ENCODE peak calls at places on chromosome 1, in five cellular contexts. C, Q, N, Y and G are unnamed samples.

GRCh38 chr1:214466759-214467585 is 84.4 kb downstream of the PTPN14 start:
- DNase-seq in C (no peak), Q (no peak), N (no peak), Y (peak), G (no peak)

GRCh38 chr1:165403835-165404482 is 41.0 kb downstream of the RXRG start:
- DNase-seq in Q (no peak), Y (no peak), C (no peak), N (no peak), G (peak)

GRCh38 chr1:12518956-12519707 is 98.9 kb downstream of the DHRS3 start:
- DNase-seq in Q (peak), C (peak), Y (peak), N (no peak), G (no peak)

GRCh38 chr1:243364866-243365265 is 109.0 kb downstream of the SDCCAG8 start:
- DNase-seq in Y (no peak), Q (no peak), C (no peak), N (no peak), G (no peak)

GRCh38 chr1:107874221-107874620 is 90.8 kb downstream of the VAV3 start:
- DNase-seq in C (no peak), Y (no peak), N (no peak), Q (no peak), G (no peak)

GRCh38 chr1:211944733-211945500 is 90.4 kb downstream of the INTS7 start:
- DNase-seq in Q (no peak), C (no peak), N (no peak), Y (peak), G (no peak)

GRCh38 chr1:38991638-38992449 is 768 bp downstream of the AKIRIN1 start:
- DNase-seq in Q (peak), N (peak), Y (peak), C (peak), G (no peak)

GRCh38 chr1:152497273-152497672 is 13.3 kb upstream of the LCE5A start:
- DNase-seq in C (no peak), Q (no peak), Y (no peak), N (no peak), G (no peak)

GRCh38 chr1:220694866-220695382 is 4.8 kb downstream of the C1orf115 start:
- DNase-seq in C (no peak), N (no peak), Y (no peak), Q (no peak), G (no peak)

GRCh38 chr1:67833595-67833926 is 294 bp upstream of the GNG12 start:
- DNase-seq in C (no peak), N (no peak), Q (peak), Y (peak), G (no peak)

GRCh38 chr1:67830928-67831596 is 2.2 kb downstream of the GNG12 start:
- DNase-seq in Q (no peak), C (no peak), Y (no peak), N (no peak), G (no peak)

GRCh38 chr1:67831850-67832513 is 1.3 kb downstream of the GNG12 start:
- DNase-seq in Q (peak), N (peak), Y (peak), C (peak), G (no peak)

GRCh38 chr1:67834246-67834877 is 1.1 kb upstream of the GNG12 start:
- DNase-seq in Q (no peak), N (no peak), Y (no peak), C (no peak), G (no peak)

GRCh38 chr1:67832737-67833594 is at the start of gene GNG12:
- DNase-seq in C (peak), Q (peak), Y (peak), N (peak), G (peak)
- TF ChIP-seq POLR2A in C (peak), Q (no peak), Y (peak), N (no peak), G (no peak)

GRCh38 chr1:92537333-92537884 is 50.7 kb upstream of the GFI1 start:
- DNase-seq in Y (no peak), Q (no peak), N (no peak), C (no peak), G (no peak)

GRCh38 chr1:92538048-92538412 is 51.3 kb upstream of the GFI1 start:
- DNase-seq in N (no peak), Q (no peak), C (no peak), Y (no peak), G (peak)

GRCh38 chr1:92536593-92537332 is 50.0 kb upstream of the GFI1 start:
- DNase-seq in Q (no peak), Y (no peak), C (no peak), N (no peak), G (no peak)

GRCh38 chr1:92543131-92544055 is 56.7 kb upstream of the GFI1 start:
- DNase-seq in Q (no peak), N (no peak), C (no peak), Y (no peak), G (no peak)

DNA sequence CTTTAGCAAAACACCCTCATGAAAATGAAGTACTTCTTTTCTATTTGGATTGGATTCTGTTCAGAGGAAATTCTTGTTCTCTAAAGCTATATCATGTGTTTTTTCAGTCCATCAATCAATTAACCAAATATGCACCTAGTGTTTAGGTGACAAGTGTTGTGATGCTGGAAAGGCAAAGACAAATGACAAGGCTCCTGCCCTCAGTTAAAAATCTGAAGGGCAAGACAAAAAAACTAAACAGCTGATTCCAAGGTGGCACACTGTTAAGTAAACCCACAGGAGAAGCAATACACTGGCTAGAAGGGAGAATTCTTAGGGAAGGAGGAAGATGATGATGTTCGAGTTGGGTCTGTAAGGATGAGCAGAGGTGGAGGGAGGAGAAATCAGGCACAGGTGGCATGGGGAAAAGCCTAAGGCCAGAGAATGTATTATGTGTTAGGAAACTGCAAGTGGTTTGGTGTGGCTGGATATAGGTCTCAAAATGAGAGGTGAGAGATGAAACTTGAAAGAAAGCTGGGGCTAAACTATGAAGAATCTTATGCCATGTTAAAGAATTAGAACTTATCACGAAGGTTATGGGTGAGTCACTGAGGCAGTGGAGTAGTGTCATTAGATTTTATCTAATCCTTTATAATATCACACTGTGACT is 51.8 kb upstream of the GFI1 start:
- DNase-seq in Q (no peak), Y (no peak), C (no peak), N (no peak), G (no peak)
- TF ChIP-seq POLR2A in Q (no peak), Y (no peak), C (no peak), N (no peak), G (peak)

DNA sequence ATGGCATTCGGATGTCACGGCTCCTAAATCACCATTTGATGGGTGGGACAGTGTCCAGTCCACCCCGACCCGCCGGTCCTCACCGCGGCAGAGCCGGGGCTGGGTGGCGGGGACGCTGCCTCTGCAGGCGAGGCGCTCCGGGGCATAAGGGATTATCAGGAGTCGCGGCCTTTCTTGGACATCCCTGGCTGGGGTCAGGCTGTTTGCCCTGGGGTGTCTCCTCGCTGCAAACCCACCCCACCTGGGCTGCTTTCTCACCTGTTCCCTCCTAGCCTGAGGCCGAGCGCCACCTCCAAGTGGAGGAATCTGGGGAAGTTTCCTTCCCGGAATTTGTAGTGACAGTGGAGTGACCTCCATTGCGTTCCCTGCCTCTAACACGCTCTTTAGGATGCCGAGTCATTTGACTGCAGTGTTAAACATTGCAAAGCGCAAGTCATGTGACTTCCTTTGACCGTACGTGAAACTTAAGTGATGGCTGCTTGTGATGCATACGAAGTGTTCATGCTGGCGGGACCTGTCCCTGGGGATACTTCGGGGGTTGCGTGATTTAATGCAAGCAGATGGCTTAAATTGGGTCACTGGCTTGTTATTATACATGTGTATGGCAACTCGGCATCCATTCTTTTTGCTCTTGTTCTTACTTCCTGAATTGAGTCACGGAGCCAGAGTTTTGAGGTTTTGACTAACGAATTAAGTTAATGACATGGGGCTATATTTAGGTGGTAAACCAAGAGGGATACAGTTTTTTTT is 535 bp downstream of the LGALS8 start:
- DNase-seq in N (no peak), C (peak), Q (peak), Y (peak), G (peak)
- TF ChIP-seq POLR2A in N (no peak), C (no peak), Q (no peak), Y (peak), G (peak)

GRCh38 chr1:208988811-208989222 is 594.7 kb upstream of the CAMK1G start:
- DNase-seq in Q (no peak), C (peak), N (no peak), Y (no peak), G (peak)
- TF ChIP-seq POLR2A in Q (no peak), C (no peak), N (no peak), Y (no peak), G (no peak)

GRCh38 chr1:149929847-149930246 is 2.2 kb upstream of the SF3B4 start:
- DNase-seq in C (no peak), N (no peak), Q (no peak), Y (no peak), G (no peak)

GRCh38 chr1:149934326-149934725 is 2.4 kb downstream of the MTMR11 start:
- DNase-seq in Y (no peak), Q (no peak), N (no peak), C (no peak), G (no peak)

GRCh38 chr1:149931212-149931805 is 3.7 kb upstream of the SF3B4 start:
- DNase-seq in N (no peak), Y (no peak), Q (no peak), C (no peak), G (no peak)

GRCh38 chr1:149933208-149933607 is 3.5 kb downstream of the MTMR11 start:
- DNase-seq in C (no peak), Q (no peak), Y (no peak), N (no peak), G (no peak)

DNA sequence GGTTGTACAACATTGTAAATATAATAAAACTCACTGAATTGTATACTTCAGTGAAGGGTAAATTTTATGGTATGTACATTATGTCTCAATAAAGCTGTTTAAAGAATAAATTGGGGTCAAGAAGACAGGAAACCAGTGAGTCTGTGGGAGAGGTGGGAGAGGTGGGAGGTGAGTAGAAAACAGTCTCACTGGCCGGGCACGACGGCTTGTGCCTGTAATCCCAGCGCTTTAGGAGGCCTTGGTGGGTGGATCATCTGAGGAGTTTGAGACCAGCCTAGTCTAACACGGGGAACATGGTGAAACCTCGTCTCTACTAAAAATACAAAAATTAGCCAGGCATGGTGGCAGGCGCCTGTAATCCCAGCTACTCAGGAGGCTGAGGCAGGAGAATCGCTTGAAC is 4.2 kb downstream of the MTMR11 start:
- DNase-seq in Y (no peak), C (no peak), N (no peak), Q (no peak), G (no peak)
- TF ChIP-seq POLR2A in Y (no peak), C (no peak), N (no peak), Q (no peak), G (no peak)

GRCh38 chr1:23166854-23167253 is 1.8 kb downstream of the LUZP1 start:
- DNase-seq in C (no peak), Q (no peak), Y (no peak), N (no peak), G (no peak)

GRCh38 chr1:23167353-23168078 is 1.1 kb downstream of the LUZP1 start:
- DNase-seq in N (peak), Y (peak), C (peak), Q (peak), G (no peak)

GRCh38 chr1:23168462-23169218 is at the start of gene LUZP1:
- DNase-seq in N (peak), Y (peak), Q (peak), C (peak), G (peak)

GRCh38 chr1:23169219-23169575 is 541 bp upstream of the LUZP1 start:
- DNase-seq in C (no peak), N (peak), Y (no peak), Q (no peak), G (no peak)

GRCh38 chr1:23168079-23168461 is 586 bp downstream of the LUZP1 start:
- DNase-seq in Q (peak), N (peak), Y (peak), C (peak), G (no peak)
- TF ChIP-seq POLR2A in Q (no peak), N (no peak), Y (no peak), C (no peak), G (no peak)

GRCh38 chr1:172269084-172269483 is 151.4 kb upstream of the C1orf105 start:
- DNase-seq in Q (no peak), Y (no peak), N (no peak), C (no peak), G (no peak)
- TF ChIP-seq POLR2A in Q (no peak), Y (no peak), N (no peak), C (no peak), G (no peak)

GRCh38 chr1:150971583-150972416 is 2.8 kb downstream of the CERS2 start:
- DNase-seq in C (no peak), Y (no peak), Q (no peak), N (no peak), G (no peak)
- TF ChIP-seq POLR2A in C (no peak), Y (no peak), Q (no peak), N (no peak), G (no peak)

DNA sequence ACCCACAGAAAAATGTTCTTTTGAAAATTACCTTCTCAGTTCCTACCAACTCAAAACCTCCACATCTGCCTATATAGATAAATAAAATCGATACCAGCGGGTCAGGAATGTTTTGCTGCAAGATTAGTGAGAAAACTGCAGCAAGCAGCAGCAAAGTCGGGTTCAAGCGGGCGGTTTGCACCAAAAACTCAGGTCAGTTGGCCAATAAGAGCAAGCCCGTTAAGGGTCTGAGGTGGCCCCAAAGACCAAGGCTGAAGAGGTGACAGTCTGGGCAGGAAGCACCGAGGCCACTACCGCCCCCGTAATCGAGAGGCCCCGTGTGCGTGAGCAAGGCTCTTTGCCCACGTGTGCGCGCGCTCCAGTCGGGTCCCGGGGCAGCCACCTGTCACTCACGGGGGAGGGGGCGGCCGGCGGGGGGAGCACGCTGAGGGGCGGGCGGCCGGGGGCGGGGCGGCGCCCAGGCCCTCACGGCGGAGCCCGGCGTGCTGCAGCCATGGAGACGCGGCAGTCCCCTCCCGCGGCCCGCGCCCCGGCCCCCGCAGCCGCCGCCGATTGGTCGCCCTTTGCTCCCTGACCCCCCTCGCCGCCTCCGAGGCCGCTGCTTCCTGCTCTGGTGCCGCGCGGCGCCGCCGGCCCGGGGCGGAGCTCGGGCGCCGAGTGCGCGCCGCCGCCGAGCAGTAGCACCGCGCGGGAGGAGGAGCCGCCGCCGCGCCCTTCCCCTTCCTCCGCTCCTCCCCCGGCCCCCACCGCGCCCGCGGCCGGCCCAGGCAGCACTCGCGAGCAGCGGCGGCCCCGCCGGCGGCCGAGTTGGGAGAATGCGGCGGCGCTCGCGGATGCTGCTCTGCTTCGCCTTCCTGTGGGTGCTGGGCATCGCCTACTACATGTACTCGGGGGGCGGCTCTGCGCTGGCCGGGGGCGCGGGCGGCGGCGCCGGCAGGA is at the start of gene GALNT2:
- DNase-seq in C (peak), Q (peak), Y (peak), N (peak), G (peak)
- TF ChIP-seq POLR2A in C (peak), Q (no peak), Y (peak), N (no peak), G (peak)